ENCODE peak calls at places on chromosomes 5 and 9, in ten cellular contexts. Q is upper lobe of left lung, I is uterus, A is spleen, U is Peyer's patch, J is testis, L is IMR-90, N is H54, G is ovary, S is A549. H is an unnamed sample.

GRCh38 chr5:165187815-165188214 is 1682.4 kb downstream of the MAT2B start:
- DNase-seq in G (no peak), L (no peak), I (no peak), Q (no peak), S (no peak), U (no peak), A (no peak), N (no peak), J (no peak), H (no peak)

GRCh38 chr9:124202447-124202971 is 55.2 kb upstream of the NEK6 start:
- DNase-seq in A (peak; percentile 91), G (no peak), I (no peak), L (peak; percentile 16), S (no peak), J (peak; percentile 37), N (no peak), U (peak; percentile 84), Q (peak; percentile 81), H (no peak)

GRCh38 chr5:143078321-143078720 is 308.1 kb downstream of the ARHGAP26 start:
- DNase-seq in U (no peak), A (no peak), Q (no peak), S (no peak), G (no peak), I (no peak), J (no peak), L (no peak), N (no peak), H (no peak)

GRCh38 chr9:135007601-135008000 is 79.9 kb upstream of the OLFM1 start:
- DNase-seq in J (no peak), N (no peak), I (no peak), Q (no peak), L (no peak), U (no peak), S (no peak), A (no peak), G (no peak), H (no peak)

GRCh38 chr9:108083160-108083559 is 593.6 kb upstream of the KLF4 start:
- DNase-seq in I (no peak), U (no peak), L (no peak), Q (no peak), J (no peak), N (no peak), S (no peak), A (no peak), G (no peak), H (no peak)

GRCh38 chr5:132771559-132771998 is 5.5 kb downstream of the SEPTIN8 start:
- DNase-seq in I (peak; percentile 38), Q (no peak), U (no peak), N (no peak), L (peak; percentile 67), A (no peak), S (no peak), J (peak; percentile 84), G (peak; percentile 67), H (no peak)

GRCh38 chr5:140295414-140295813 is 7.5 kb downstream of the PFDN1 start:
- DNase-seq in S (no peak), J (peak; percentile 75), L (peak; percentile 99), U (peak; percentile 25), Q (peak; percentile 74), A (no peak), G (no peak), N (peak; percentile 6), I (no peak), H (no peak)

GRCh38 chr5:175321927-175322532 is 122.0 kb downstream of the DRD1 start:
- DNase-seq in U (no peak), G (no peak), J (peak; percentile 22), L (peak; percentile 45), Q (no peak), N (no peak), A (no peak), I (no peak), S (peak; percentile 25), H (no peak)

GRCh38 chr5:10635861-10636350 is 72.0 kb downstream of the ANKRD33B start:
- DNase-seq in A (no peak), J (no peak), S (no peak), L (no peak), U (peak; percentile 27), I (no peak), N (no peak), Q (no peak), G (no peak), H (peak; percentile 72)
- TF ChIP-seq POLR2A in A (no peak), J (no peak), S (no peak), L (no peak), U (no peak), I (no peak), N (no peak), Q (no peak), G (no peak), H (no peak)

GRCh38 chr5:40778133-40778532 is 20.0 kb downstream of the PRKAA1 start:
- DNase-seq in A (no peak), J (no peak), G (no peak), S (no peak), I (no peak), U (no peak), L (no peak), N (no peak), Q (no peak), H (no peak)

GRCh38 chr5:40775846-40776657 is 20.3 kb upstream of the TTC33 start:
- DNase-seq in J (no peak), G (no peak), S (no peak), Q (no peak), L (no peak), U (no peak), N (no peak), A (no peak), I (no peak), H (no peak)

GRCh38 chr5:40774626-40775025 is 18.9 kb upstream of the TTC33 start:
- DNase-seq in N (no peak), A (no peak), G (no peak), J (no peak), I (no peak), L (no peak), U (no peak), S (no peak), Q (no peak), H (no peak)

GRCh38 chr5:40776658-40776977 is 20.9 kb upstream of the TTC33 start:
- DNase-seq in A (no peak), G (no peak), Q (no peak), L (no peak), S (no peak), J (no peak), N (no peak), I (no peak), U (no peak), H (no peak)

DNA sequence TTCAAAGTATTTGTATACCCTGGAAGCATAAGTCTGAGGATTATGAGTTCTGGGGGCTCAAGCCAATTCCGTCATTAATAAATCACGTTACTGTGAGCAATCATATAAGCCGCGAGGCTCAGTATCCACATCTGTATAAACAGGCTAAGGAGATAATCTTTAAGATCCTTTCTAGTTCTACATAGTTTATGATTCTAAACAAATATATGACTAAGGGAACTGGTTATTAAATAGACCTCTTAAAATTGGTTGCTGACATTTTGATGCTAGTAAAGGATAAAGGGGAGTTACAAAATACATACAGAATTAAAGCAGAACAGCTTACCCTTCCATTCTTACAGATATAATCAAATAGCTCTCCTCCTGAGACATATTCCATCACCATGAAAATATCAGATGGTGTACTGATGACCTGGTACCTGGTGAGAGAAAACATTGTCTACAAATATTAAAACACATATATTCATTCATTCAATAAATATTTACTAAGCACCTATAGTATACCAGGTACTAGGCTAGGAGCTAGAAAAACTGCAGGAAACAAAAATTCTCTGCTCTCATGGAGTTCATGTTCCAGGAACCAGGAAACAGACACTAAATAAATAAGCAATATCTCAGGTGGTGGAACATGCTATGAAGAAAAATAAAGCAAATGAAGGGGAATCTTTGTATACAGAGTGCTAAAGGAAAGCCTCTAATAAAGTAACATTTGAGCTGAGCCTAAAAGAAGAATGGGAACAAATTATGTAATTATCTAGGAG is 19.5 kb upstream of the TTC33 start:
- DNase-seq in S (no peak), J (no peak), N (no peak), L (no peak), I (no peak), U (no peak), A (no peak), G (no peak), Q (no peak), H (no peak)
- TF ChIP-seq POLR2A in S (no peak), J (no peak), N (no peak), L (no peak), I (no peak), U (no peak), A (no peak), G (no peak), Q (no peak), H (no peak)

DNA sequence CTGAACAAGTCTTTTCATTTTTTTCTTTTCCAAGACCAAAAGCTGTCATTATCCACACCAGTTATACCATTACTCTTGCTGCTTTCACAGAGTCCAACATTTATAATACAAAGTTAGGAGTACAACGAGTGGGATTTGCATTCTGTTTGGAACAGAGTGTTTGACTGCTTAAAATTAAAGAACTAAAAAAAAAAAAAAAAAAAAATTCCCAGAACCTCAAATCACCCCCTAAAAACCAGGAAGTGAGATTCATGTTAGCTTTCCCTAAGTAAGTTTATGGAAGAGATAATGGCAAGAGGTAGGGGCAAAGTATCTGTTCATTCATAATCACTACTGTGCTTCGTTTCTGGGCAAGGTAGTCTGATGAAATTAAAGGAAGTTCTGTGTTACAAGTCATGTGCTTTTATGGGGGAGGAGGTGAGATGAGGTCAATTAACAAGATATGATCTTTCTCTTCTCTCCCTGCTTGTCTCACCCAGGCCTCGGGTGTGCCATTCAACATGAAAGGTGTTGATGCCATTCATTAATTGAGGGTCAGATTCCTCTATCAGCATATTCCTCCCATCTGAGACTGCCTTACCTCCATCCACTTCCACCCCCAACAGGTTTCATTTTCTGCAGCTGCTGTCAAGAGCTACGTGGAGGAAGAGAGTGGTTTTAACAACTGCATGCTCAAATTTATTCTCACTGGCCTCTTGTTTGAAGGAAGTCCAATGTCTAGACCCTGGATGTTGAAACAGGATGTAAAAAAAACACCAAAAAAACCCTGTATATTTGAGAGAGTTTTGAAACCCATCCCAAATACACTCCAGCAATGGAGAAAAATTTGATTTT is 58.1 kb downstream of the MARCHF3 start:
- DNase-seq in U (peak; percentile 35), J (no peak), Q (no peak), A (no peak), N (no peak), S (no peak), I (no peak), G (no peak), L (no peak), H (no peak)
- TF ChIP-seq POLR2A in U (no peak), J (no peak), Q (no peak), A (no peak), N (no peak), S (no peak), I (no peak), G (no peak), L (no peak), H (no peak)

GRCh38 chr9:34662544-34663295 is at the start of gene CCL27:
- DNase-seq in L (no peak), I (no peak), N (no peak), U (no peak), J (no peak), Q (no peak), A (no peak), S (no peak), G (no peak), H (no peak)

GRCh38 chr9:34664281-34665108 is 2.0 kb upstream of the CCL27 start:
- DNase-seq in G (peak; percentile 70), J (peak; percentile 92), A (peak; percentile 85), N (peak; percentile 45), S (peak; percentile 94), U (peak; percentile 81), I (peak; percentile 79), L (peak; percentile 69), Q (peak; percentile 83), H (peak; percentile 96)

GRCh38 chr9:34665109-34665380 is 2.6 kb upstream of the CCL27 start:
- DNase-seq in Q (no peak), J (no peak), L (no peak), I (no peak), U (no peak), A (peak; percentile 94), S (no peak), G (no peak), N (no peak), H (no peak)

GRCh38 chr9:34663296-34663590 is 786 bp upstream of the CCL27 start:
- DNase-seq in Q (no peak), A (no peak), I (no peak), G (no peak), S (no peak), N (no peak), J (no peak), U (no peak), L (no peak), H (no peak)

DNA sequence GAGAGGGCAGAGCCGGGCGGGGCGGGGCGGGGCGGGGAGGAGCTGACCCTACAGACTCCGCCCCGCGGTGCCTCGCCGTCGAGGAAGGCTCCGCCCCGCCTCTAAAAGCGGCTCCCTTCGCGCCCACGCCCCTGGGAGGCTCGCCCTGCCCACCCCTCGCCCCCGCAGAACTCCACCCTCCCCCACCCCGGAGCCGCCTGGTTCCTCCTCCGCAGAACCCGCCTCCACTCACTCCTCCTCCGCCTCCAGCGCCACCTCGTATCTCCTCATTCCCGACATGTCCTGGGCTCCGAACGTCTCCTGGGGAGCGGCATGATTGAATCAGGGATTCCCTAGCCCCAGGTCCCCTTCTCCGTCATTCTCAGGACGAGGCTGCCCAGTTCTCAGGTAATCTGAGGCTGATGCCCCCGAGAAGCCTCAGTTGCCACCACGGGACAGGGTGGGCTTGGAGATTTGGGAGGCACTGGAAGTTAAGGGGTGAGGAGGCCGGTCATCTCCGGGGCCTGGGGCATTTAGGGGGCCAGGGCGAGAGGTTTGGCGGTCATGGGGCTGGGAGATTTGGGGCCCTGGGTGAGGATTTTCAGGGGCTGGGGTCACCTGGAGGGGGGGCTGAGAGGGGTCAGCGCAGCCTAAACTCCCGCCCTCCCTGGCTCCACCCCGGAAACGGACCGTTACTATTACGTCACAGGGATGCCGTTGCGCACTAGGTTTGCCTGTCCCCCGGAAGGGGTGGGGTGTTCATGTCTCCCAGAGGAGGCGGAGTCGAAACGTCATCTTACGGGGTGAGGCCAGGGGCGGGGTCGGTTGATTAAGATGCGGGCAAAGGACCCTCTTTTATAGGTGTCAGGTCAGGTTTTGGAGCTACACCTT is 3.2 kb upstream of the CCL27 start:
- DNase-seq in L (peak; percentile 95), S (peak; percentile 99), J (peak; percentile 98), A (peak; percentile 97), G (peak; percentile 98), Q (peak; percentile 97), U (peak; percentile 88), N (peak; percentile 77), I (peak; percentile 96), H (peak; percentile 99)
- TF ChIP-seq POLR2A in L (peak; percentile 94), S (peak; percentile 47), J (peak; percentile 31), A (no peak), G (peak; percentile 95), Q (peak; percentile 35), U (peak; percentile 93), N (peak; percentile 74), I (peak; percentile 81), H (no peak)

H was measured in lower leg skin.